ENCODE peak calls at places on chromosome 18, in nine cellular contexts. N is astrocyte, T is SK-N-SH, R is left ventricle myocardium inferior, W is stomach, C is Peyer's patch, Z is A549, U is IMR-90, P is HCT116. E is an unnamed sample. For H3K9me3 and H3K4me1, the result is how much of the 10 kb centered on the place peaks cover.

GRCh38 chr18:9869713-9870430 is 15.9 kb upstream of the TXNDC2 start:
- DNase-seq in N (peak), T (peak), R (no peak), W (no peak), C (no peak), Z (peak), U (peak), P (peak), E (no peak)

GRCh38 chr18:54769526-54770464 is 58.5 kb upstream of the RAB27B start:
- DNase-seq in N (peak), T (no peak), R (no peak), W (no peak), C (no peak), Z (no peak), U (peak), P (no peak), E (no peak)

GRCh38 chr18:58848685-58849084 is 16.0 kb upstream of the ZNF532 start:
- DNase-seq in N (peak), T (no peak), R (no peak), W (no peak), C (no peak), Z (no peak), U (peak), P (no peak), E (no peak)

GRCh38 chr18:2889761-2890192 is 43.0 kb downstream of the EMILIN2 start:
- DNase-seq in N (peak), T (no peak), R (no peak), W (no peak), C (no peak), Z (no peak), U (peak), P (no peak), E (no peak)

GRCh38 chr18:3593381-3593903 is 143.5 kb downstream of the TGIF1 start:
- DNase-seq in N (peak), T (peak), R (no peak), W (no peak), C (no peak), Z (no peak), U (peak), P (no peak), E (no peak)

GRCh38 chr18:13587001-13587400 is 139.4 kb downstream of the FAM210A start:
- DNase-seq in N (no peak), T (no peak), R (no peak), W (no peak), C (no peak), Z (no peak), U (no peak), P (no peak), E (no peak)

GRCh38 chr18:9913151-9913525 is 678 bp upstream of the VAPA start:
- DNase-seq in N (peak), T (no peak), R (no peak), W (no peak), C (no peak), Z (no peak), U (no peak), P (no peak), E (no peak)

GRCh38 chr18:11661430-11661829 is 27.6 kb upstream of the GNAL start:
- DNase-seq in N (no peak), T (no peak), R (no peak), W (no peak), C (no peak), Z (no peak), U (no peak), P (no peak), E (no peak)

GRCh38 chr18:12659904-12660605 is 2.1 kb upstream of the SPIRE1 start:
- DNase-seq in N (peak), T (peak), R (no peak), W (peak), C (no peak), Z (peak), U (peak), P (peak), E (no peak)

GRCh38 chr18:79571221-79572092 is 108.1 kb upstream of the CTDP1 start:
- DNase-seq in N (no peak), T (no peak), R (no peak), W (no peak), C (no peak), Z (no peak), U (no peak), P (peak), E (no peak)

GRCh38 chr18:986071-986470 is 81.4 kb downstream of the ADCYAP1 start:
- DNase-seq in N (no peak), T (no peak), R (no peak), W (no peak), C (no peak), Z (no peak), U (no peak), P (no peak), E (no peak)

GRCh38 chr18:73431620-73432019 is 563.8 kb upstream of the NETO1 start:
- DNase-seq in N (no peak), T (no peak), R (no peak), W (no peak), C (no peak), Z (no peak), U (peak), P (no peak), E (no peak)

GRCh38 chr18:66495844-66496243 is 108.0 kb downstream of the CDH19 start:
- DNase-seq in N (peak), T (peak), R (peak), W (peak), C (no peak), Z (no peak), U (no peak), P (no peak), E (peak)

GRCh38 chr18:61702007-61702406 is 190.8 kb downstream of the RNF152 start:
- DNase-seq in N (peak), T (no peak), R (no peak), W (no peak), C (no peak), Z (no peak), U (peak), P (no peak), E (no peak)

GRCh38 chr18:48027401-48027931 is 97.0 kb upstream of the SMAD2 start:
- DNase-seq in N (no peak), T (no peak), R (no peak), W (no peak), C (no peak), Z (no peak), U (no peak), P (no peak), E (no peak)

GRCh38 chr18:39215920-39216319 is 1650.3 kb upstream of the CELF4 start:
- DNase-seq in N (no peak), T (no peak), R (no peak), W (no peak), C (no peak), Z (no peak), U (no peak), P (no peak), E (no peak)

GRCh38 chr18:58635891-58636290 is 7.0 kb upstream of the ALPK2 start:
- DNase-seq in N (peak), T (no peak), R (no peak), W (no peak), C (no peak), Z (no peak), U (peak), P (peak), E (no peak)

GRCh38 chr18:12005542-12006487 is 24.5 kb downstream of the IMPA2 start:
- DNase-seq in N (no peak), T (no peak), R (no peak), W (no peak), C (no peak), Z (no peak), U (no peak), P (no peak), E (no peak)

GRCh38 chr18:2143666-2144065 is 427.6 kb downstream of the METTL4 start:
- DNase-seq in N (peak), T (no peak), R (no peak), W (no peak), C (no peak), Z (no peak), U (no peak), P (no peak), E (no peak)

GRCh38 chr18:27860701-27861107 is 316.2 kb downstream of the CDH2 start:
- DNase-seq in N (peak), T (no peak), R (peak), W (no peak), C (no peak), Z (no peak), U (peak), P (no peak), E (no peak)

GRCh38 chr18:37483221-37483971 is 82.2 kb downstream of the CELF4 start:
- DNase-seq in N (peak), T (no peak), R (no peak), W (no peak), C (no peak), Z (no peak), U (peak), P (no peak), E (peak)

GRCh38 chr18:711693-712400 is 583 bp downstream of the ENOSF1 start:
- DNase-seq in N (peak), T (peak), R (peak), W (peak), C (peak), Z (peak), U (peak), P (peak), E (peak)

GRCh38 chr18:27731211-27731610 is 445.7 kb downstream of the CDH2 start:
- DNase-seq in N (no peak), T (no peak), R (no peak), W (no peak), C (no peak), Z (no peak), U (no peak), P (no peak), E (no peak)

GRCh38 chr18:63603772-63604171 is 16.6 kb downstream of the SERPINB13 start:
- DNase-seq in N (peak), T (no peak), R (no peak), W (no peak), C (no peak), Z (no peak), U (peak), P (no peak), E (no peak)

GRCh38 chr18:6627621-6628020 is 101.9 kb upstream of the ARHGAP28 start:
- DNase-seq in N (peak), T (no peak), R (no peak), W (no peak), C (no peak), Z (no peak), U (peak), P (no peak), E (no peak)

GRCh38 chr18:10033038-10033437 is 119.2 kb downstream of the VAPA start:
- DNase-seq in N (no peak), T (no peak), R (no peak), W (peak), C (no peak), Z (no peak), U (no peak), P (no peak), E (no peak)

GRCh38 chr18:78129260-78129659 is 850.4 kb upstream of the SALL3 start:
- DNase-seq in N (no peak), T (no peak), R (no peak), W (no peak), C (no peak), Z (no peak), U (no peak), P (no peak), E (no peak)

GRCh38 chr18:35695803-35696202 is 114.3 kb downstream of the GALNT1 start:
- DNase-seq in N (no peak), T (no peak), R (peak), W (peak), C (no peak), Z (no peak), U (no peak), P (no peak), E (no peak)

GRCh38 chr18:28040720-28041119 is 136.2 kb downstream of the CDH2 start:
- DNase-seq in N (no peak), T (no peak), R (no peak), W (no peak), C (no peak), Z (no peak), U (peak), P (no peak), E (no peak)

GRCh38 chr18:34576622-34577021 is 133.5 kb upstream of the DTNA start:
- DNase-seq in N (no peak), T (no peak), R (no peak), W (no peak), C (no peak), Z (no peak), U (no peak), P (no peak), E (no peak)
- TF ChIP-seq CTCF in N (no peak), T (no peak), R (no peak), W (no peak), C (no peak), Z (no peak), U (no peak), P (no peak), E (no peak)

DNA sequence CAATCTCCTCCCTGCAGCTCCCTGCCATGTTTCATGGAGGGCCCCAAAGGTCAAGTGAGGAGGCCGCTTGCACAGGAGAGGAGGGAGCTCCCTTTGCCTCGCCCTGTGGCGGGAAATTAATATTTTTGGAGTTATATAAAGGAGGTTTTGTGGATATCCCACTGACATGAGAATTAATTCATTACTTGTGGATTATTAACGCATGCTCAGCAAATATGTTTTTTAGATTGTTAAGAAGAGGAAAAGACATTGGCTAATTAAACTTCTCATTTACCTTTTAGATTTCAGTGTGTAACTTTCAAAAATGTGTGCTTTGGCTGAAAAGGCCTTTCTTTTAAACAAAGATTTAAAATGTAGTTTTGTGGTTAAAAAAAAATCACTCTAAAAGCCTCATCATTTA is 474.0 kb downstream of the SOCS6 start:
- DNase-seq in N (no peak), T (no peak), R (no peak), W (no peak), C (no peak), Z (no peak), U (no peak), P (no peak), E (no peak)
- H3K9me3 ChIP-seq in N (under half), T (under half), R (under half), W (under half), C (under half), Z (under half), U (under half), P (under half), E (under half)

DNA sequence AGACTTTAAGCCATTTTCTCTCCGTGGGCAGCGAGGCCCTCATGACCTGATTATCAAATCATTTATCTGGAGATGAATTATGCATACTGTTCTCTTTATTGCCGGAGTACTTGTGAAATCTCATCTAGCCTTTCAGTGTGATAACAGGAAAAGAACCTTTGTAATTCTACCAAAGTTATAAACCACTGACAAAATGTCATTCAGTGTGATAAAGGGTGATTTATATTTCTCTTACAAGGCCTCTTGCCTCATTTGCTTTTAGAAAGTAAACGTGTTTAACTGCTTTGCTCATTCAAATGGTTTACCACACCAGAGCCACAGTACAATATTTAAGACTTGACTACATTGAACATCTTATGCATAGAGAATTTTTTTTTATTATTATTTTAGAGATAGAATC is 13.8 kb downstream of the MTCL1 start:
- DNase-seq in N (peak), T (no peak), R (no peak), W (no peak), C (no peak), Z (no peak), U (no peak), P (no peak), E (no peak)
- H3K4me1 ChIP-seq in N (under half), T (under half), R (under half), W (under half), C (under half), Z (half or more), U (under half), P (under half), E (half or more)

GRCh38 chr18:22332590-22332989 is 85.1 kb downstream of the CTAGE1 start:
- DNase-seq in N (no peak), T (no peak), R (no peak), W (no peak), C (no peak), Z (peak), U (no peak), P (no peak), E (no peak)
- TF ChIP-seq CTCF in N (no peak), T (peak), R (no peak), W (no peak), C (peak), Z (no peak), U (peak), P (peak), E (no peak)

E was measured in Caco-2.